ENCODE peak calls at places on chromosomes 12 and 14, in eight cellular contexts. One of them, this sample, is unnamed. For H3K9me3, the result is how much of the 10 kb centered on the place peaks cover.

GRCh38 chr12:18581232-18581962 is 156.4 kb downstream of the PLCZ1 start:
- DNase-seq in endodermal cell: no peak
- DNase-seq in upper lobe of right lung: no peak
- DNase-seq in transverse colon: no peak
- DNase-seq in adrenal gland: no peak
- DNase-seq in right cardiac atrium: no peak
- DNase-seq in lower lobe of right lung: no peak
- DNase-seq in A549: no peak
- DNase-seq in this sample: no peak

GRCh38 chr14:36986407-36986806 is 186.0 kb downstream of the SLC25A21 start:
- DNase-seq in adrenal gland: no peak
- DNase-seq in lower lobe of right lung: no peak
- DNase-seq in endodermal cell: no peak
- DNase-seq in upper lobe of right lung: no peak
- DNase-seq in transverse colon: no peak
- DNase-seq in right cardiac atrium: no peak
- DNase-seq in A549: no peak
- DNase-seq in this sample: no peak

GRCh38 chr14:68857671-68858070 is 64.8 kb upstream of the ZFP36L1 start:
- DNase-seq in transverse colon: no peak
- DNase-seq in adrenal gland: no peak
- DNase-seq in A549: no peak
- DNase-seq in lower lobe of right lung: no peak
- DNase-seq in right cardiac atrium: no peak
- DNase-seq in upper lobe of right lung: no peak
- DNase-seq in endodermal cell: peak
- DNase-seq in this sample: no peak

GRCh38 chr14:92386637-92387036 is 63.7 kb downstream of the SLC24A4 start:
- DNase-seq in upper lobe of right lung: no peak
- DNase-seq in endodermal cell: no peak
- DNase-seq in lower lobe of right lung: peak
- DNase-seq in transverse colon: no peak
- DNase-seq in adrenal gland: peak
- DNase-seq in A549: no peak
- DNase-seq in right cardiac atrium: no peak
- DNase-seq in this sample: no peak

GRCh38 chr14:81401420-81402122 is 1.4 kb upstream of the STON2 start:
- DNase-seq in adrenal gland: no peak
- DNase-seq in upper lobe of right lung: no peak
- DNase-seq in transverse colon: no peak
- DNase-seq in A549: peak
- DNase-seq in right cardiac atrium: no peak
- DNase-seq in lower lobe of right lung: no peak
- DNase-seq in endodermal cell: no peak
- DNase-seq in this sample: no peak

GRCh38 chr12:118038122-118038521 is 21.6 kb downstream of the RFC5 start:
- DNase-seq in adrenal gland: no peak
- DNase-seq in right cardiac atrium: no peak
- DNase-seq in A549: no peak
- DNase-seq in upper lobe of right lung: no peak
- DNase-seq in endodermal cell: peak
- DNase-seq in transverse colon: no peak
- DNase-seq in lower lobe of right lung: no peak
- DNase-seq in this sample: no peak

GRCh38 chr14:94127330-94127729 is 2.1 kb downstream of the IFI27L2 start:
- DNase-seq in adrenal gland: no peak
- DNase-seq in right cardiac atrium: no peak
- DNase-seq in A549: no peak
- DNase-seq in transverse colon: no peak
- DNase-seq in upper lobe of right lung: no peak
- DNase-seq in lower lobe of right lung: no peak
- DNase-seq in endodermal cell: peak
- DNase-seq in this sample: no peak

GRCh38 chr12:65949009-65949623 is 124.8 kb downstream of the HMGA2 start:
- DNase-seq in A549: no peak
- DNase-seq in endodermal cell: no peak
- DNase-seq in lower lobe of right lung: no peak
- DNase-seq in transverse colon: no peak
- DNase-seq in right cardiac atrium: no peak
- DNase-seq in adrenal gland: no peak
- DNase-seq in upper lobe of right lung: no peak
- DNase-seq in this sample: no peak

GRCh38 chr14:24238123-24238522 is 4.3 kb downstream of the TINF2 start:
- DNase-seq in transverse colon: no peak
- DNase-seq in lower lobe of right lung: no peak
- DNase-seq in A549: no peak
- DNase-seq in endodermal cell: peak
- DNase-seq in upper lobe of right lung: no peak
- DNase-seq in adrenal gland: no peak
- DNase-seq in right cardiac atrium: peak
- DNase-seq in this sample: no peak

GRCh38 chr12:78442454-78442801 is 422.1 kb upstream of the SYT1 start:
- DNase-seq in upper lobe of right lung: no peak
- DNase-seq in endodermal cell: no peak
- DNase-seq in adrenal gland: no peak
- DNase-seq in A549: no peak
- DNase-seq in right cardiac atrium: no peak
- DNase-seq in transverse colon: no peak
- DNase-seq in lower lobe of right lung: no peak
- DNase-seq in this sample: no peak

DNA sequence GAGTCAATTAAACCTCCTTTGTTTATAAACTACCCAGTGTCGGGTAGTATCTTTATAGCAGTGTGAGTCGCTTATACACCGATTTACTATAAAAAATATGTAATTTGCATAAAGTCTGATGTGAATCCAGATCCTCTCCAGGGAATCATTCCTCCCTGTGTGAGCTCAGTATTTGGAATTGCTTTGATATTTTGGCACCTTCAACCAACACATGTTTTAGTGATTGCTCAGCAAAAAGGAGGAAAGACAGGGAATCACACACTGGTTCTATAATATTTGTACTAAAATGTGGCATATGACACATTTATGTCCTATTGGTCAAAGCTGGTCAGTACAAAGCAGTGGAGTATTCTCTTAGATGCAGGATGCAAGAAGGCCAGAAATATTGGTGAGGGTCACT is 703.9 kb upstream of the ATXN7L3B start:
- DNase-seq in endodermal cell: no peak
- DNase-seq in A549: no peak
- DNase-seq in lower lobe of right lung: no peak
- DNase-seq in adrenal gland: no peak
- DNase-seq in upper lobe of right lung: no peak
- DNase-seq in right cardiac atrium: no peak
- DNase-seq in transverse colon: no peak
- DNase-seq in this sample: no peak
- H3K9me3 ChIP-seq in endodermal cell: under half
- H3K9me3 ChIP-seq in A549: under half
- H3K9me3 ChIP-seq in lower lobe of right lung: under half
- H3K9me3 ChIP-seq in adrenal gland: under half
- H3K9me3 ChIP-seq in upper lobe of right lung: under half
- H3K9me3 ChIP-seq in right cardiac atrium: under half
- H3K9me3 ChIP-seq in transverse colon: under half
- H3K9me3 ChIP-seq in this sample: under half

GRCh38 chr12:23380419-23381100 is 568.9 kb downstream of the SOX5 start:
- DNase-seq in upper lobe of right lung: no peak
- DNase-seq in transverse colon: no peak
- DNase-seq in right cardiac atrium: no peak
- DNase-seq in adrenal gland: no peak
- DNase-seq in A549: no peak
- DNase-seq in lower lobe of right lung: no peak
- DNase-seq in endodermal cell: no peak
- DNase-seq in this sample: no peak
- H3K9me3 ChIP-seq in upper lobe of right lung: under half
- H3K9me3 ChIP-seq in transverse colon: under half
- H3K9me3 ChIP-seq in right cardiac atrium: under half
- H3K9me3 ChIP-seq in adrenal gland: under half
- H3K9me3 ChIP-seq in A549: under half
- H3K9me3 ChIP-seq in lower lobe of right lung: under half
- H3K9me3 ChIP-seq in endodermal cell: under half
- H3K9me3 ChIP-seq in this sample: under half

GRCh38 chr14:105879867-105880561 is 353.6 kb downstream of the TMEM121 start:
- DNase-seq in transverse colon: peak
- DNase-seq in endodermal cell: peak
- DNase-seq in lower lobe of right lung: peak
- DNase-seq in upper lobe of right lung: peak
- DNase-seq in A549: no peak
- DNase-seq in adrenal gland: no peak
- DNase-seq in right cardiac atrium: no peak
- DNase-seq in this sample: no peak

GRCh38 chr14:105877645-105878044 is 351.3 kb downstream of the TMEM121 start:
- DNase-seq in right cardiac atrium: no peak
- DNase-seq in lower lobe of right lung: peak
- DNase-seq in adrenal gland: no peak
- DNase-seq in A549: no peak
- DNase-seq in transverse colon: no peak
- DNase-seq in endodermal cell: no peak
- DNase-seq in upper lobe of right lung: no peak
- DNase-seq in this sample: no peak

GRCh38 chr14:105878125-105878524 is 351.7 kb downstream of the TMEM121 start:
- DNase-seq in right cardiac atrium: no peak
- DNase-seq in transverse colon: no peak
- DNase-seq in lower lobe of right lung: peak
- DNase-seq in A549: no peak
- DNase-seq in endodermal cell: peak
- DNase-seq in upper lobe of right lung: peak
- DNase-seq in adrenal gland: no peak
- DNase-seq in this sample: no peak

GRCh38 chr14:105879503-105879866 is 353.1 kb downstream of the TMEM121 start:
- DNase-seq in upper lobe of right lung: peak
- DNase-seq in endodermal cell: peak
- DNase-seq in lower lobe of right lung: no peak
- DNase-seq in transverse colon: no peak
- DNase-seq in right cardiac atrium: no peak
- DNase-seq in adrenal gland: no peak
- DNase-seq in A549: no peak
- DNase-seq in this sample: no peak

DNA sequence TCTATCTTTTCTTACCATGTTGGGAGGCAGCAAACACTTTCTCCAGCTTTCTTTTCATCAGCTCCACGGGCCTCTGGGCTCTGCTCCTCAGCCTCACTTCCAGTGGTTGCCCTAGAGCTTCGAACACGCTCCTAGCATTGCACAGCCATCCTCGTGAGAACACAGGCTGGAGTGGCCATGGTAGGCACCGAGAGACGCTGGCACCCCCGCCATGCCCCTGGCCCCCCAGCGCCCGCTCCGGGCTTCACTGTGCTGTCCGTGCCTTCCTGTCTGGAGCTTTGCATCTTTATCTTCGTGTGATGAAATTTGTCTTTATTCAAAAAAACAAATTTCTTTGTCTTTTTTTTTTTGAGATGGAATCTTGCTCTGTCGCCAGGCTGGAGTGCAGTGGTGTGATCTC is 352.2 kb downstream of the TMEM121 start:
- DNase-seq in upper lobe of right lung: peak
- DNase-seq in endodermal cell: peak
- DNase-seq in right cardiac atrium: no peak
- DNase-seq in adrenal gland: no peak
- DNase-seq in lower lobe of right lung: peak
- DNase-seq in transverse colon: no peak
- DNase-seq in A549: no peak
- DNase-seq in this sample: no peak
- H3K9me3 ChIP-seq in upper lobe of right lung: under half
- H3K9me3 ChIP-seq in endodermal cell: under half
- H3K9me3 ChIP-seq in right cardiac atrium: under half
- H3K9me3 ChIP-seq in adrenal gland: under half
- H3K9me3 ChIP-seq in lower lobe of right lung: under half
- H3K9me3 ChIP-seq in transverse colon: under half
- H3K9me3 ChIP-seq in A549: under half
- H3K9me3 ChIP-seq in this sample: under half

GRCh38 chr12:49609059-49609874 is 3.8 kb upstream of the FAM186B start:
- DNase-seq in adrenal gland: no peak
- DNase-seq in A549: no peak
- DNase-seq in endodermal cell: peak
- DNase-seq in lower lobe of right lung: peak
- DNase-seq in right cardiac atrium: no peak
- DNase-seq in upper lobe of right lung: no peak
- DNase-seq in transverse colon: no peak
- DNase-seq in this sample: no peak

GRCh38 chr12:49615725-49616124 is 7.6 kb upstream of the PRPF40B start:
- DNase-seq in transverse colon: no peak
- DNase-seq in A549: no peak
- DNase-seq in lower lobe of right lung: no peak
- DNase-seq in adrenal gland: no peak
- DNase-seq in upper lobe of right lung: no peak
- DNase-seq in right cardiac atrium: no peak
- DNase-seq in endodermal cell: no peak
- DNase-seq in this sample: no peak

GRCh38 chr12:49616533-49617219 is 6.7 kb upstream of the PRPF40B start:
- DNase-seq in adrenal gland: no peak
- DNase-seq in transverse colon: no peak
- DNase-seq in A549: no peak
- DNase-seq in endodermal cell: peak
- DNase-seq in upper lobe of right lung: no peak
- DNase-seq in lower lobe of right lung: no peak
- DNase-seq in right cardiac atrium: no peak
- DNase-seq in this sample: no peak

GRCh38 chr12:49609875-49610154 is 4.4 kb upstream of the FAM186B start:
- DNase-seq in lower lobe of right lung: no peak
- DNase-seq in endodermal cell: peak
- DNase-seq in transverse colon: no peak
- DNase-seq in right cardiac atrium: no peak
- DNase-seq in A549: no peak
- DNase-seq in upper lobe of right lung: no peak
- DNase-seq in adrenal gland: no peak
- DNase-seq in this sample: no peak

DNA sequence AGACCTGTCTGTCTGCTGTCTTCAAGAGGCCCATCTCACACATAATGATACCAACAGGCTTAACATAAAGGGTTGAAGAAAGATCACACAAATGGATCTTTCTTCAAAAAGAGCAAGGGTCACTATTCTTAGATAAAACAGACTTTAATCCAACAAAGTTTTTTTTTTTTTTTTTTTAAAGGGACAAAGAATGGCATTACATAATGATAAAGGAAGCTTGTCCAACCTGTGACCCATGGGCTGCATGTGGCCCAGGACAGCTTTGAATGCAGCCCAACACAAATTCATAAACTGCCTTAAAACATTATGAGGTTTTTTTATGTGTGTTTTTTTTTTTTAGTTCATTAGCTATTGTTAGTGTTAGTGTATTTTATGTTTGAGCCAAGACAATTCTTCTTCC is 6.8 kb upstream of the FAM186B start:
- DNase-seq in transverse colon: no peak
- DNase-seq in adrenal gland: no peak
- DNase-seq in lower lobe of right lung: no peak
- DNase-seq in right cardiac atrium: no peak
- DNase-seq in A549: no peak
- DNase-seq in endodermal cell: no peak
- DNase-seq in upper lobe of right lung: no peak
- DNase-seq in this sample: no peak
- H3K9me3 ChIP-seq in transverse colon: under half
- H3K9me3 ChIP-seq in adrenal gland: under half
- H3K9me3 ChIP-seq in lower lobe of right lung: under half
- H3K9me3 ChIP-seq in right cardiac atrium: under half
- H3K9me3 ChIP-seq in A549: under half
- H3K9me3 ChIP-seq in endodermal cell: under half
- H3K9me3 ChIP-seq in upper lobe of right lung: under half
- H3K9me3 ChIP-seq in this sample: under half

DNA sequence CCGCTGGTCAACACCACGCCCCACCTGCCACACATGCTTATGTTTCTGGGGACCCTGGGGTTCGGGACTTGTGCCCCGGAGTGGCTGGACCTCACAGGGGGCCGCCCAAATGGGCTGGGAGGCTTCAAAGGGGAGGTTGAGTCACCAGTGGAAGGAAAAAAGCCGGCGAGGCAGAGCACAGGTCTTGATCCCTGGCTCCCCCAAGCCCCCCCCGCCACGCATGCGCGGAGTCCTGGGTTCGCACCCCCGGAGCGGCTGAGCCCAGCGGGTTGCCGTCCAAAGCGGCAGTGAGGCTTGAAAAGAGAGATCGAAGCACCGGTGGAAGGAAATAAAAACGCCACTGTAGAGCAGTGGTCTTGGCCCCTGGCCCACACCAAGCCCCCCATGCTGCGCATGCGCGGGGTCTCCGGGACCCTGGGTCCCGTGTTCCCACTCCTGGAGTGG is 313.5 kb downstream of the ALG10 start:
- DNase-seq in adrenal gland: no peak
- DNase-seq in lower lobe of right lung: no peak
- DNase-seq in upper lobe of right lung: no peak
- DNase-seq in right cardiac atrium: no peak
- DNase-seq in transverse colon: no peak
- DNase-seq in endodermal cell: no peak
- DNase-seq in A549: no peak
- DNase-seq in this sample: no peak
- H3K9me3 ChIP-seq in adrenal gland: under half
- H3K9me3 ChIP-seq in lower lobe of right lung: under half
- H3K9me3 ChIP-seq in upper lobe of right lung: under half
- H3K9me3 ChIP-seq in right cardiac atrium: under half
- H3K9me3 ChIP-seq in transverse colon: under half
- H3K9me3 ChIP-seq in endodermal cell: under half
- H3K9me3 ChIP-seq in A549: under half
- H3K9me3 ChIP-seq in this sample: under half

This sample was measured in neural progenitor cell.